ENCODE peak calls at places on chromosomes 16 and 17, in six cellular contexts. A is kidney, Z is neural progenitor cell, G is colonic mucosa, I is H1, D is PC-3. F is an unnamed sample.

GRCh38 chr16:83701494-83701893 is 106.3 kb upstream of the HSBP1 start:
- DNase-seq in D (peak; percentile 41), G (no peak), Z (peak; percentile 86), I (peak; percentile 92), A (no peak), F (peak; percentile 95)

GRCh38 chr17:49985310-49985990 is 9.6 kb downstream of the DLX3 start:
- DNase-seq in A (peak; percentile 16), D (no peak), Z (peak; percentile 9), G (no peak), I (no peak), F (peak; percentile 67)

GRCh38 chr16:69424935-69425784 is 741 bp downstream of the CYB5B start:
- DNase-seq in I (no peak), G (no peak), Z (no peak), D (peak; percentile 3), A (no peak), F (no peak)

GRCh38 chr16:82034981-82035612 is at the start of gene HSD17B2:
- DNase-seq in G (peak; percentile 74), I (no peak), A (no peak), Z (no peak), D (peak; percentile 80), F (peak; percentile 47)

GRCh38 chr17:41301916-41302901 is at the start of gene KRTAP29-1:
- DNase-seq in A (no peak), D (no peak), G (no peak), I (no peak), Z (no peak), F (peak; percentile 41)

GRCh38 chr17:41532947-41533570 is 5.0 kb upstream of the KRT19 start:
- DNase-seq in I (no peak), D (no peak), Z (no peak), A (peak; percentile 42), G (no peak), F (no peak)

GRCh38 chr16:66205287-66206167 is 161.0 kb upstream of the CDH5 start:
- DNase-seq in Z (no peak), D (peak; percentile 52), I (peak; percentile 35), G (no peak), A (no peak), F (peak; percentile 7)

GRCh38 chr16:19883296-19883951 is 1.2 kb downstream of the GPRC5B start:
- DNase-seq in Z (peak; percentile 80), G (peak; percentile 24), D (no peak), A (peak; percentile 82), I (peak; percentile 71), F (peak; percentile 87)

GRCh38 chr16:66588981-66589713 is 9.9 kb downstream of the CMTM2 start:
- DNase-seq in D (peak; percentile 14), G (peak; percentile 42), A (no peak), I (peak; percentile 73), Z (peak; percentile 50), F (peak; percentile 84)

GRCh38 chr16:79267781-79268180 is 332.8 kb downstream of the MAF start:
- DNase-seq in Z (no peak), A (no peak), D (no peak), G (no peak), I (no peak), F (peak; percentile 29)

GRCh38 chr17:61000911-61001310 is 323.3 kb downstream of the BCAS3 start:
- DNase-seq in G (no peak), D (peak; percentile 57), I (no peak), A (no peak), Z (peak; percentile 45), F (no peak)

GRCh38 chr17:19539841-19540311 is 6.2 kb downstream of the SLC47A1 start:
- DNase-seq in D (no peak), G (no peak), Z (no peak), A (no peak), I (no peak), F (peak; percentile 43)

GRCh38 chr17:74842599-74843351 is 16.9 kb downstream of the GRIN2C start:
- DNase-seq in D (peak; percentile 82), A (peak; percentile 91), I (peak; percentile 88), G (peak; percentile 67), Z (peak; percentile 89), F (peak; percentile 95)

GRCh38 chr16:84836234-84836647 is 16.5 kb downstream of the CRISPLD2 start:
- DNase-seq in D (peak; percentile 57), A (peak; percentile 94), Z (peak; percentile 85), I (peak; percentile 72), G (no peak), F (peak; percentile 92)

GRCh38 chr16:84054916-84055315 is 12.3 kb upstream of the SLC38A8 start:
- DNase-seq in G (no peak), D (no peak), Z (peak; percentile 71), I (no peak), A (peak; percentile 45), F (peak; percentile 84)

GRCh38 chr16:76931186-76931585 is 259.8 kb upstream of the MON1B start:
- DNase-seq in A (no peak), Z (no peak), I (no peak), D (no peak), G (no peak), F (no peak)

GRCh38 chr17:29243792-29244191 is 2.9 kb upstream of the CRYBA1 start:
- DNase-seq in A (no peak), Z (peak; percentile 46), I (no peak), D (peak; percentile 39), G (no peak), F (peak; percentile 71)

GRCh38 chr17:35664685-35665084 is 66.8 kb upstream of the RASL10B start:
- DNase-seq in I (no peak), Z (no peak), A (no peak), D (no peak), G (no peak), F (no peak)

GRCh38 chr16:82862057-82862456 is 235.3 kb downstream of the CDH13 start:
- DNase-seq in G (no peak), Z (no peak), I (no peak), D (no peak), A (no peak), F (no peak)

GRCh38 chr17:66123163-66123562 is 68.8 kb downstream of the CEP112 start:
- DNase-seq in I (no peak), Z (peak; percentile 4), A (no peak), D (peak; percentile 52), G (no peak), F (peak; percentile 68)

GRCh38 chr16:85172465-85173071 is 60.3 kb upstream of the CIBAR2 start:
- DNase-seq in A (peak; percentile 74), Z (peak; percentile 69), D (peak; percentile 69), G (peak; percentile 37), I (peak; percentile 70), F (peak; percentile 86)

GRCh38 chr16:77211880-77212735 is 12.9 kb downstream of the SYCE1L start:
- DNase-seq in Z (peak; percentile 83), A (peak; percentile 86), I (peak; percentile 89), D (peak; percentile 61), G (peak; percentile 65), F (peak; percentile 95)

GRCh38 chr16:78005881-78006280 is 16.5 kb upstream of the CLEC3A start:
- DNase-seq in Z (peak; percentile 24), G (no peak), A (no peak), D (no peak), I (peak; percentile 65), F (peak; percentile 68)

GRCh38 chr17:57480438-57481196 is 224.3 kb downstream of the MSI2 start:
- DNase-seq in A (no peak), D (peak; percentile 84), I (no peak), G (no peak), Z (no peak), F (no peak)

GRCh38 chr16:89687092-89687940 is 827 bp downstream of the CDK10 start:
- DNase-seq in Z (peak; percentile 48), G (peak; percentile 93), D (peak; percentile 34), I (no peak), A (peak; percentile 86), F (peak; percentile 80)

GRCh38 chr17:67461228-67461780 is 84.2 kb downstream of the PITPNC1 start:
- DNase-seq in G (no peak), D (no peak), A (no peak), Z (no peak), I (no peak), F (peak; percentile 22)

GRCh38 chr17:13725286-13725990 is 123.7 kb upstream of the HS3ST3A1 start:
- DNase-seq in D (peak; percentile 36), I (no peak), Z (no peak), A (no peak), G (no peak), F (no peak)

GRCh38 chr17:51572115-51572514 is 311.8 kb downstream of the UTP18 start:
- DNase-seq in G (no peak), I (no peak), D (no peak), Z (no peak), A (no peak), F (no peak)

GRCh38 chr17:50352693-50353599 is 7.0 kb downstream of the XYLT2 start:
- DNase-seq in G (no peak), I (no peak), D (no peak), A (peak; percentile 48), Z (no peak), F (peak; percentile 54)

GRCh38 chr16:75080205-75081029 is 36.2 kb downstream of the LDHD start:
- DNase-seq in A (peak; percentile 17), I (no peak), Z (no peak), D (peak; percentile 35), G (no peak), F (no peak)

GRCh38 chr17:60079401-60079861 is 710 bp upstream of the HEATR6 start:
- DNase-seq in I (no peak), A (no peak), G (no peak), D (peak; percentile 58), Z (no peak), F (no peak)

GRCh38 chr17:44599298-44600175 is 42.3 kb downstream of the FZD2 start:
- DNase-seq in Z (peak; percentile 70), G (peak; percentile 55), I (no peak), A (peak; percentile 90), D (peak; percentile 94), F (peak; percentile 86)

GRCh38 chr16:27625050-27625697 is 75.2 kb downstream of the KATNIP start:
- DNase-seq in Z (no peak), G (peak; percentile 41), I (no peak), A (no peak), D (no peak), F (no peak)

DNA sequence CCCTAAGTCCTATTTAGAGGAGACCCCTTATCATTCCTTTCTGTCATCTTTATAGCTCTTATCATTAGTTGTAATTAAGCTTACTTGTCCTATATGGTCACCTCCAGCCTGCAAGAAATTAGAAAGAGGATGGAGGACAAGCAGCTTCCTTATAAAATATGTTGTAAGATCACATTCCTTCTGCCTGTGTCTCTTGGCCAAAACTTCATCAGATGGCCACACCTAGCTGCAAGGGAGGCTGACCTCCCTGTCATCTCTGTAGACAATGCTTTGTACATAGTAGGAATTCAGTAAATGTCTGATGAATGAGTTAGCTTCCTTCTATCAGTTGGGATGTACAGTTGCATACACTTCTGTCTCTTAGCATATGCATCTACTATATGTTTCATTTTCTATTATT is 1.9 kb downstream of the TTC19 start:
- DNase-seq in Z (no peak), G (no peak), D (peak; percentile 68), A (no peak), I (no peak), F (no peak)
- H3K4me3 ChIP-seq in Z (no peak overlapping the region), G (no peak overlapping the region), D (peak overlapping the region; percentile 94), A (no peak overlapping the region), I (no peak overlapping the region), F (peak overlapping the region; percentile 91)

GRCh38 chr16:3971706-3972105 is 91.2 kb upstream of the CREBBP start:
- DNase-seq in A (peak; percentile 55), I (no peak), D (no peak), G (no peak), Z (no peak), F (no peak)
- H3K9ac ChIP-seq in A (no peak overlapping the region), I (no peak overlapping the region), D (no peak overlapping the region), G (no peak overlapping the region), Z (no peak overlapping the region), F (no peak overlapping the region)

GRCh38 chr16:57537596-57538234 is 1.3 kb upstream of the CCDC102A start:
- DNase-seq in A (no peak), I (peak; percentile 40), Z (no peak), G (peak; percentile 17), D (no peak), F (peak; percentile 46)
- H3K4me3 ChIP-seq in A (no peak overlapping the region), I (peak overlapping the region; percentile 47), Z (peak overlapping the region; percentile 86), G (no peak overlapping the region), D (no peak overlapping the region), F (no peak overlapping the region)

GRCh38 chr16:73996624-73997339 is 299.8 kb upstream of the PSMD7 start:
- DNase-seq in G (peak; percentile 90), D (no peak), I (no peak), Z (no peak), A (no peak), F (no peak)
- H3K9ac ChIP-seq in G (no peak overlapping the region), D (no peak overlapping the region), I (no peak overlapping the region), Z (no peak overlapping the region), A (no peak overlapping the region), F (no peak overlapping the region)

F was measured in endodermal cell.